ENCODE peak calls at places on chromosomes 16 and 17, in four cellular contexts. F, N, X and U are unnamed samples.

GRCh38 chr16:20675488-20676267 is 21.8 kb downstream of the ACSM1 start:
- DNase-seq in F (peak), N (peak), X (no peak), U (no peak)

GRCh38 chr16:49491736-49492089 is 118.1 kb downstream of the C16orf78 start:
- DNase-seq in F (no peak), N (peak), X (peak), U (no peak)

GRCh38 chr16:56861092-56861610 is 3.9 kb upstream of the SLC12A3 start:
- DNase-seq in F (no peak), N (no peak), X (no peak), U (no peak)

GRCh38 chr16:84085774-84086173 is 31.0 kb downstream of the MBTPS1 start:
- DNase-seq in F (no peak), N (no peak), X (no peak), U (peak)

GRCh38 chr17:27473748-27474609 is 17.7 kb downstream of the KSR1 start:
- DNase-seq in F (peak), N (no peak), X (no peak), U (no peak)

GRCh38 chr17:64683791-64684190 is 21.7 kb upstream of the SMURF2 start:
- DNase-seq in F (no peak), N (no peak), X (no peak), U (no peak)

GRCh38 chr17:19341641-19342610 is 20.6 kb downstream of the B9D1 start:
- DNase-seq in F (no peak), N (no peak), X (no peak), U (peak)

GRCh38 chr16:78490431-78490830 is 391.0 kb downstream of the WWOX start:
- DNase-seq in F (no peak), N (no peak), X (no peak), U (no peak)

GRCh38 chr17:300881-301280 is 51.7 kb downstream of the RPH3AL start:
- DNase-seq in F (no peak), N (no peak), X (no peak), U (peak)

GRCh38 chr17:21286771-21287702 is 2.5 kb downstream of the MAP2K3 start:
- DNase-seq in F (no peak), N (peak), X (no peak), U (peak)

GRCh38 chr16:269061-269796 is 6.5 kb downstream of the RGS11 start:
- DNase-seq in F (no peak), N (no peak), X (no peak), U (peak)

GRCh38 chr16:25868041-25868600 is 176.4 kb downstream of the HS3ST4 start:
- DNase-seq in F (no peak), N (no peak), X (no peak), U (no peak)

GRCh38 chr16:84579936-84580335 is 37.9 kb downstream of the COTL1 start:
- DNase-seq in F (no peak), N (no peak), X (no peak), U (no peak)

GRCh38 chr16:10761388-10761787 is 17.7 kb downstream of the NUBP1 start:
- DNase-seq in F (no peak), N (no peak), X (no peak), U (no peak)

GRCh38 chr16:4506450-4506849 is 30.3 kb downstream of the HMOX2 start:
- DNase-seq in F (peak), N (peak), X (peak), U (peak)

GRCh38 chr16:79439866-79440265 is 160.7 kb downstream of the MAF start:
- DNase-seq in F (no peak), N (no peak), X (no peak), U (no peak)

GRCh38 chr16:79007614-79008013 is 592.9 kb downstream of the MAF start:
- DNase-seq in F (no peak), N (no peak), X (no peak), U (no peak)

GRCh38 chr17:28612936-28613872 is 781 bp downstream of the RSKR start:
- DNase-seq in F (peak), N (peak), X (peak), U (peak)

GRCh38 chr17:80498242-80498919 is 22.0 kb upstream of the NPTX1 start:
- DNase-seq in F (no peak), N (peak), X (no peak), U (peak)

GRCh38 chr16:87318158-87318644 is 1.0 kb upstream of the C16orf95 start:
- DNase-seq in F (no peak), N (no peak), X (no peak), U (peak)

GRCh38 chr17:74992223-74992622 is 4.8 kb downstream of the CDR2L start:
- DNase-seq in F (no peak), N (no peak), X (no peak), U (peak)

GRCh38 chr17:48890086-48890485 is 2.5 kb upstream of the ATP5MC1 start:
- DNase-seq in F (no peak), N (no peak), X (no peak), U (no peak)

GRCh38 chr17:32929288-32929574 is 1.3 kb downstream of the TMEM98 start:
- DNase-seq in F (no peak), N (no peak), X (no peak), U (no peak)